ENCODE peak calls at places on chromosome 11, in six cellular contexts. One of them, this sample, is unnamed.

GRCh38 chr11:111376453-111376871 is 2.6 kb downstream of the POU2AF1 start:
- DNase-seq in B cell: no peak
- DNase-seq in esophagus squamous epithelium: no peak
- DNase-seq in fibroblast of mammary gland: no peak
- DNase-seq in transverse colon: no peak
- DNase-seq in DND-41: no peak
- DNase-seq in this sample: no peak

GRCh38 chr11:17719028-17719939 is at the start of gene MYOD1:
- DNase-seq in transverse colon: no peak
- DNase-seq in B cell: no peak
- DNase-seq in esophagus squamous epithelium: no peak
- DNase-seq in DND-41: no peak
- DNase-seq in fibroblast of mammary gland: peak
- DNase-seq in this sample: peak

GRCh38 chr11:58503361-58503856 is 4.5 kb downstream of the OR5B21 start:
- DNase-seq in DND-41: no peak
- DNase-seq in fibroblast of mammary gland: no peak
- DNase-seq in esophagus squamous epithelium: no peak
- DNase-seq in transverse colon: no peak
- DNase-seq in B cell: no peak
- DNase-seq in this sample: no peak

GRCh38 chr11:96388891-96389603 is 665 bp downstream of the CCDC82 start:
- DNase-seq in fibroblast of mammary gland: peak
- DNase-seq in transverse colon: no peak
- DNase-seq in DND-41: no peak
- DNase-seq in B cell: no peak
- DNase-seq in esophagus squamous epithelium: no peak
- DNase-seq in this sample: peak

GRCh38 chr11:43575931-43576833 is 104.4 kb upstream of the HSD17B12 start:
- DNase-seq in fibroblast of mammary gland: peak
- DNase-seq in esophagus squamous epithelium: no peak
- DNase-seq in DND-41: no peak
- DNase-seq in B cell: no peak
- DNase-seq in transverse colon: no peak
- DNase-seq in this sample: no peak

GRCh38 chr11:128251140-128251539 is 336.2 kb downstream of the ETS1 start:
- DNase-seq in DND-41: no peak
- DNase-seq in esophagus squamous epithelium: no peak
- DNase-seq in B cell: no peak
- DNase-seq in fibroblast of mammary gland: peak
- DNase-seq in transverse colon: no peak
- DNase-seq in this sample: no peak

GRCh38 chr11:9796276-9796675 is 132.4 kb downstream of the SWAP70 start:
- DNase-seq in transverse colon: no peak
- DNase-seq in DND-41: no peak
- DNase-seq in esophagus squamous epithelium: no peak
- DNase-seq in B cell: no peak
- DNase-seq in fibroblast of mammary gland: no peak
- DNase-seq in this sample: no peak

GRCh38 chr11:83241291-83241946 is 44.7 kb downstream of the CCDC90B start:
- DNase-seq in B cell: no peak
- DNase-seq in DND-41: no peak
- DNase-seq in fibroblast of mammary gland: peak
- DNase-seq in esophagus squamous epithelium: no peak
- DNase-seq in transverse colon: peak
- DNase-seq in this sample: peak

GRCh38 chr11:60307507-60308195 is 19.4 kb upstream of the MS4A6E start:
- DNase-seq in transverse colon: no peak
- DNase-seq in DND-41: no peak
- DNase-seq in fibroblast of mammary gland: no peak
- DNase-seq in esophagus squamous epithelium: no peak
- DNase-seq in B cell: no peak
- DNase-seq in this sample: no peak

GRCh38 chr11:120710354-120711187 is 199.0 kb downstream of the GRIK4 start:
- DNase-seq in fibroblast of mammary gland: peak
- DNase-seq in esophagus squamous epithelium: no peak
- DNase-seq in transverse colon: peak
- DNase-seq in DND-41: no peak
- DNase-seq in B cell: no peak
- DNase-seq in this sample: peak

GRCh38 chr11:48193876-48194275 is 22.7 kb upstream of the OR4B1 start:
- DNase-seq in B cell: no peak
- DNase-seq in esophagus squamous epithelium: no peak
- DNase-seq in fibroblast of mammary gland: peak
- DNase-seq in transverse colon: no peak
- DNase-seq in DND-41: no peak
- DNase-seq in this sample: no peak

GRCh38 chr11:71151561-71151960 is 100.8 kb downstream of the SHANK2 start:
- DNase-seq in B cell: no peak
- DNase-seq in fibroblast of mammary gland: no peak
- DNase-seq in transverse colon: no peak
- DNase-seq in DND-41: no peak
- DNase-seq in esophagus squamous epithelium: no peak
- DNase-seq in this sample: no peak

GRCh38 chr11:121553806-121554205 is 101.0 kb upstream of the SORL1-AS1 start:
- DNase-seq in fibroblast of mammary gland: peak
- DNase-seq in esophagus squamous epithelium: no peak
- DNase-seq in transverse colon: peak
- DNase-seq in DND-41: no peak
- DNase-seq in B cell: no peak
- DNase-seq in this sample: no peak

GRCh38 chr11:82507288-82507687 is 226.4 kb downstream of the FAM181B start:
- DNase-seq in transverse colon: no peak
- DNase-seq in fibroblast of mammary gland: no peak
- DNase-seq in esophagus squamous epithelium: no peak
- DNase-seq in DND-41: no peak
- DNase-seq in B cell: no peak
- DNase-seq in this sample: no peak

GRCh38 chr11:101456812-101457211 is 127.0 kb downstream of the TRPC6 start:
- DNase-seq in esophagus squamous epithelium: no peak
- DNase-seq in DND-41: no peak
- DNase-seq in B cell: no peak
- DNase-seq in transverse colon: no peak
- DNase-seq in fibroblast of mammary gland: peak
- DNase-seq in this sample: no peak
- TF ChIP-seq CTCF in esophagus squamous epithelium: no peak
- TF ChIP-seq CTCF in DND-41: peak
- TF ChIP-seq CTCF in B cell: peak
- TF ChIP-seq CTCF in transverse colon: peak
- TF ChIP-seq CTCF in fibroblast of mammary gland: peak
- TF ChIP-seq CTCF in this sample: peak

DNA sequence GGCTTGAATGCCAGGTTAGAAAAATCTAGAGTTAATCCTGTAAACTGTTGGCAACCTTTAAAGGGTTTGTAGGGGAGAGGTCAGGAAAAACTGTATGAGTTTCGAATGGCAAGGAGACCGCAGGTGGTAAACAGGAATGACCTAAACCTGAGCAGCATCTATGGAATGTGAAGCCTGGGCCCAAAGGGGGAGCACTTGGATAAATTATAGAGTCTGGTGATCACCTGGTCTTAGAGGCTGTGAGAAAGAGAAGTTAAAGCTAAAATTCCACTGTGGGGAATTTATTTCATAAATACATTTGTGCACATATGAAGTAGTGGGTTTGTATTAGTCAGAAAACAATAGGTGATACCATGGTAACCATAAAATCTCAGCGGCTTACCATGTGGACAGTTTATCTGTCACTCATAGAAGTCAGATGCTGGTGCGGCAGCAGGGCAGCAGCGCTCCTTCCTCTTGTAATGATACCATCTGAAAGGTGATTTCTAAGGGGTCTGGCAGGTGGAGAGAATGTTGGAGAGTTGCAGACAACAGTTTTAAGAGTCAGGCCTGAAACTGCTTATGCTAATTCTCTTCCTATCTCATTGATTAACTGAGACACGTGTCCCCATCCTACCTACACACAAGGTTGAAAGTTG is 1104.4 kb upstream of the CCDC90B start:
- DNase-seq in DND-41: no peak
- DNase-seq in transverse colon: no peak
- DNase-seq in fibroblast of mammary gland: peak
- DNase-seq in esophagus squamous epithelium: no peak
- DNase-seq in B cell: no peak
- DNase-seq in this sample: no peak
- TF ChIP-seq CTCF in DND-41: peak
- TF ChIP-seq CTCF in transverse colon: no peak
- TF ChIP-seq CTCF in fibroblast of mammary gland: no peak
- TF ChIP-seq CTCF in esophagus squamous epithelium: no peak
- TF ChIP-seq CTCF in B cell: no peak
- TF ChIP-seq CTCF in this sample: no peak

GRCh38 chr11:113162590-113162961 is 151.8 kb upstream of the TTC12 start:
- DNase-seq in fibroblast of mammary gland: no peak
- DNase-seq in transverse colon: no peak
- DNase-seq in DND-41: no peak
- DNase-seq in B cell: no peak
- DNase-seq in esophagus squamous epithelium: no peak
- DNase-seq in this sample: no peak
- TF ChIP-seq CTCF in fibroblast of mammary gland: no peak
- TF ChIP-seq CTCF in transverse colon: no peak
- TF ChIP-seq CTCF in DND-41: no peak
- TF ChIP-seq CTCF in B cell: no peak
- TF ChIP-seq CTCF in esophagus squamous epithelium: no peak
- TF ChIP-seq CTCF in this sample: no peak

DNA sequence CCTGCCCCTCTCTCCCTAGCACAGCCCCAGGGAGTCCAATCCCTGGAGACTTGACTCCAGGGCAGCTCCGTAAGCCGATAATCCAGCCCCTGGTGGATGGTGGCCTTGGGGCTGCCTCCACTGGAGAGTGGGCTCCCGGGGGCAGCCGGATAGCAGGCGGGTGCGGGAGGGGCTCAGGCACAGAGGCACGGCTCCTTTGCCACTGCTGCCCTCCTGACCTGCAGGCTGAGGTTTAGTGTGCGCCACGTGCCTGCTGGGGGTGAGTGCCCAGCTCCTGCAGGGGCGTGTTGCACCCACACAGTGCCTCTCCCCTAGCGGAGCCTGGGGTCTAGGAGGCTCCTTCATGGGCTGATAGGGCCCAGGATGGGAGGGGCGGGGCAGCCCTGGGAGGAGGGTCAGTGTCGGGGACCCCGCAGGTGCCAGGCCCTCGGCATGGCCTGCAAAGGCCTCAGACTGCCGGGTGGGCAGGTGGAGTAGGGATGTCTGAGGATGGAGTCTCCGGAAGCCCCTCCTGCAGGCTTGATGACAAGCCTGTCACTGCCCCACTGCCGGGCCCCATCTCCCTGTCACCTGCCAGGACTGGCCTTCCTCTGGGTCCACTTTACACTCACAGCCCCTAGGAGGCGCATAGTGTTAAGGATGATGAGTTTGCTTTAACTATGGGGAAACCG is 5.6 kb downstream of the DUSP8 start:
- DNase-seq in fibroblast of mammary gland: no peak
- DNase-seq in B cell: no peak
- DNase-seq in DND-41: no peak
- DNase-seq in transverse colon: no peak
- DNase-seq in esophagus squamous epithelium: no peak
- DNase-seq in this sample: no peak
- TF ChIP-seq CTCF in fibroblast of mammary gland: no peak
- TF ChIP-seq CTCF in B cell: no peak
- TF ChIP-seq CTCF in DND-41: no peak
- TF ChIP-seq CTCF in transverse colon: no peak
- TF ChIP-seq CTCF in esophagus squamous epithelium: no peak
- TF ChIP-seq CTCF in this sample: no peak

GRCh38 chr11:61773356-61773755 is 19.0 kb downstream of the TMEM258 start:
- DNase-seq in DND-41: no peak
- DNase-seq in B cell: no peak
- DNase-seq in esophagus squamous epithelium: no peak
- DNase-seq in transverse colon: no peak
- DNase-seq in fibroblast of mammary gland: no peak
- DNase-seq in this sample: peak

GRCh38 chr11:61771995-61772455 is 19.6 kb downstream of the MYRF start:
- DNase-seq in transverse colon: no peak
- DNase-seq in B cell: no peak
- DNase-seq in esophagus squamous epithelium: no peak
- DNase-seq in fibroblast of mammary gland: no peak
- DNase-seq in DND-41: no peak
- DNase-seq in this sample: peak

GRCh38 chr11:61769946-61770683 is 17.7 kb downstream of the MYRF start:
- DNase-seq in esophagus squamous epithelium: no peak
- DNase-seq in transverse colon: no peak
- DNase-seq in fibroblast of mammary gland: no peak
- DNase-seq in DND-41: no peak
- DNase-seq in B cell: no peak
- DNase-seq in this sample: no peak

GRCh38 chr11:61769169-61769920 is 16.9 kb downstream of the MYRF start:
- DNase-seq in B cell: no peak
- DNase-seq in esophagus squamous epithelium: no peak
- DNase-seq in fibroblast of mammary gland: no peak
- DNase-seq in transverse colon: no peak
- DNase-seq in DND-41: no peak
- DNase-seq in this sample: peak

DNA sequence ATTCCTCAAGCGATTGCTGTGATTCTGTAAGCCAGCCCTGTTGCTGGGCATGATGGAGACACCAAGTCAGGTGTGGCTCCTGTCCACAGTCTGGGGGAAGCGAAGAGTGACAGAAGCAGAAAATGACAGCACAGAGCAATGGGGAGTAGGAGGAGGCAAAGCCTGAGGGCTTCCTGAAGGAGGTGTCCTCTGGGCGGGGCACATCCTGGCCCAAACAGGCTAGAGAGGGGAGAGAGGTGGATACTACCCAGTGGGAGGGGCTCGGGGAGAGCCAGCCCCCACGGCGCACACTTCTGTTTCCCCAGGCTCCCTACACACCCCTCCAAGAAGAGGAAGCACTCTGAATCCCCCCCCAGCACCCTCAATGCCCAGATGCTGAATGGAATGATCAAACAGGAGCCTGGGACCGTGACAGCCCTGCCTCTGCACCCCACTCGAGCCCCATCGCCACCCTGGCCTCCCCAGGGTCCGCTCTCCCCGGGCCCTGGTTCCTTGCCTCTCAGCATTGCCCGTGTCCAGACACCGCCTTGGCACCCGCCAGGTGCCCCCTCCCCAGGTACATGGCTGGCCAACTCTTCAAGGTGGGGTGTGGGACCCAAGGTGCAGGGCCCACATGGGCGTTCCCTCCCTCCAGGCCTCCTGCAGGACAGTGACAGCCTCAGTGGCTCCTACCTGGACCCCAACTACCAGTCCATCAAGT is 18.9 kb downstream of the MYRF start:
- DNase-seq in fibroblast of mammary gland: no peak
- DNase-seq in B cell: no peak
- DNase-seq in transverse colon: no peak
- DNase-seq in esophagus squamous epithelium: no peak
- DNase-seq in DND-41: no peak
- DNase-seq in this sample: no peak
- TF ChIP-seq CTCF in fibroblast of mammary gland: no peak
- TF ChIP-seq CTCF in B cell: no peak
- TF ChIP-seq CTCF in transverse colon: no peak
- TF ChIP-seq CTCF in esophagus squamous epithelium: no peak
- TF ChIP-seq CTCF in DND-41: no peak
- TF ChIP-seq CTCF in this sample: no peak

This sample was measured in nephron progenitor cell.